ENCODE peak calls at places on chromosome 7, in four cellular contexts. I is epithelial cell of proximal tubule, G is cardiac muscle cell, N is WERI-Rb-1. M is an unnamed sample.

GRCh38 chr7:98683514-98683913 is 66.4 kb downstream of the NPTX2 start:
- DNase-seq in I (no peak), G (no peak), N (no peak), M (no peak)

GRCh38 chr7:151179287-151179860 is 7.7 kb downstream of the ASB10 start:
- DNase-seq in I (no peak), G (no peak), N (no peak), M (no peak)

GRCh38 chr7:126529254-126529653 is 723.5 kb downstream of the GRM8 start:
- DNase-seq in G (no peak), N (no peak), I (no peak), M (no peak)

GRCh38 chr7:83672157-83672556 is 23.2 kb upstream of the SEMA3E start:
- DNase-seq in I (no peak), G (no peak), N (no peak), M (no peak)

GRCh38 chr7:149872419-149873073 is 1.2 kb upstream of the ATP6V0E2 start:
- DNase-seq in G (peak; percentile 77), N (peak; percentile 90), I (peak; percentile 30), M (peak; percentile 43)

GRCh38 chr7:50303894-50304157 is 690 bp upstream of the IKZF1 start:
- DNase-seq in N (no peak), I (no peak), G (no peak), M (no peak)

GRCh38 chr7:75776295-75776971 is 4.4 kb upstream of the CCL26 start:
- DNase-seq in G (no peak), N (no peak), I (no peak), M (peak; percentile 1)

GRCh38 chr7:19404912-19405329 is 259.7 kb upstream of the FERD3L start:
- DNase-seq in G (peak; percentile 40), N (no peak), I (peak; percentile 84), M (peak; percentile 40)

GRCh38 chr7:142860968-142861367 is 6.1 kb downstream of the EPHB6 start:
- DNase-seq in G (no peak), N (no peak), I (no peak), M (no peak)

GRCh38 chr7:127822822-127823508 is 171.0 kb downstream of the SND1 start:
- DNase-seq in N (no peak), I (no peak), G (no peak), M (peak; percentile 54)

GRCh38 chr7:23472974-23473847 is 2.9 kb upstream of the IGF2BP3 start:
- DNase-seq in I (no peak), N (peak; percentile 25), G (no peak), M (no peak)

GRCh38 chr7:82593780-82594179 is 150.2 kb upstream of the CACNA2D1 start:
- DNase-seq in G (no peak), N (no peak), I (no peak), M (no peak)

GRCh38 chr7:131212114-131212513 is 115.6 kb upstream of the MKLN1 start:
- DNase-seq in N (no peak), G (peak; percentile 55), I (no peak), M (no peak)

GRCh38 chr7:55432937-55433784 is 68.0 kb downstream of the LANCL2 start:
- DNase-seq in I (no peak), G (peak; percentile 52), N (peak; percentile 69), M (peak; percentile 51)

GRCh38 chr7:27245798-27246691 is 3.4 kb downstream of the EVX1 start:
- DNase-seq in N (no peak), I (no peak), G (no peak), M (peak; percentile 69)

GRCh38 chr7:99137418-99138180 is 6.3 kb downstream of the SMURF1 start:
- DNase-seq in G (peak; percentile 78), N (no peak), I (peak; percentile 74), M (no peak)

GRCh38 chr7:88090671-88091070 is 129.2 kb downstream of the SRI start:
- DNase-seq in N (no peak), G (no peak), I (no peak), M (no peak)

GRCh38 chr7:70193514-70193913 is 595.2 kb downstream of the AUTS2 start:
- DNase-seq in G (no peak), N (peak; percentile 12), I (peak; percentile 6), M (no peak)
- TF ChIP-seq CTCF in G (peak; percentile 38), N (peak; percentile 27), I (peak; percentile 41), M (no peak)

GRCh38 chr7:9657257-9657656 is 1223.8 kb downstream of the NXPH1 start:
- DNase-seq in G (no peak), I (no peak), N (no peak), M (no peak)
- TF ChIP-seq CTCF in G (no peak), I (no peak), N (no peak), M (peak; percentile 35)

DNA sequence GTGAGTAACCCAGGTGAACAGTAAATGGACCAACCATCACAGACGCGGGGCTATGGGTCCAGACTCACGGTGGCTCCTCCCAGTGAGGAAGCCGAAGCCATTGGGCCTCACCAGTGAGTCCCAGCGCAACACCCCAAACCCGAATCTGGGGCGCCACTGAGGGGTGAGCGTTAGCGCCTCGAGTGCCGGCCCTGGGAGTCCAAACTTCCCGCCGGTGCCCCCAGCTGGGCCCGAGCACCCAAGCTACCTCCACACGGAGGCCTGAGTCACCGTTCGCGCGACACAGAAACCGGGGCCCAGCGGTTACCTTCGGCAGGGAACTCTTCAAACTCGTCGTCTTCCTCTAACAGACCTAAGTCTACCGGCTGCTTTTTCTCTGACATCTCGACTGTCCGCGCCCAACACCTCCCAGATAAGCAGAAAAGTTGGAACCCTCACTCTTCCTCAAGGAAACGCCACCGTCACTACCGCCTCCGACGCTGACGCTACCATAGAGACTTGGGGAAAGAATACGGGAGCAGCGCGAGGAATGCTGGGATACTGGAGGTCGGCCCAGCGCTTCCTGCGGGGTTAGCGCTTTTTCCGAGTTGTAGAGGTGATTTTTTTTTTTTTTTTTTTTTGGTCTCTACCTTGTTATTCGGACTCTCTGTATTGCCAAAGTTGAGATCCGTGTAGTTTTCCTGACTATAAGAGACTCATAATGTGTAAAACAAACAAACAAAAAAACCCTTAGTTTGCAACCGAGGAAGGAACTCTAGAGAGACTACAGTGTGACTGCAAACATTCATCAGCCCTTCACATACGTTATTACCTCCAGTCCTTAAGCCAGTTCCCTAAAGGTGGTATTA is at the start of gene SEM1:
- DNase-seq in G (peak; percentile 89), I (peak; percentile 48), N (peak; percentile 88), M (peak; percentile 71)
- TF ChIP-seq CTCF in G (no peak), I (no peak), N (no peak), M (no peak)

GRCh38 chr7:17646181-17646956 is 293.9 kb downstream of the SNX13 start:
- DNase-seq in G (no peak), I (no peak), N (no peak), M (peak; percentile 26)
- TF ChIP-seq CTCF in G (peak; percentile 53), I (peak; percentile 65), N (peak; percentile 16), M (peak; percentile 10)

GRCh38 chr7:104341545-104341944 is 13.1 kb downstream of the LHFPL3 start:
- DNase-seq in N (peak; percentile 72), I (no peak), G (peak; percentile 54), M (no peak)
- TF ChIP-seq CTCF in N (peak; percentile 78), I (peak; percentile 20), G (no peak), M (no peak)

GRCh38 chr7:74656421-74656910 is 1.1 kb upstream of the GTF2I start:
- DNase-seq in I (no peak), G (peak; percentile 56), N (peak; percentile 78), M (peak; percentile 45)
- TF ChIP-seq CTCF in I (no peak), G (no peak), N (peak; percentile 44), M (no peak)